ENCODE peak calls at places on chromosome 13, in five cellular contexts. E is activated CD8-positive, alpha-beta memory T cell treated with anti-CD3 and anti-CD28 coated beads for 24 hours; N is BE2C; X is A549; J is activated T-helper 1 cell treated with anti-CD3 and anti-CD28 coated beads, Interleukin-12 subunit alpha, Interleukin-12 subunit beta, Interleukin-2, Interleukin-4 antibody, amounts not matched to agents 30 ng/mL and 10 ng/mL and 1 ng/mL, durations not matched to agents 14 hours and 24 hours and 36 hours. F is an unnamed sample.

GRCh38 chr13:28012896-28013295 is 24.4 kb upstream of the URAD start:
- DNase-seq in J (no peak), N (no peak), E (no peak), X (no peak), F (no peak)

GRCh38 chr13:75800545-75800944 is 164.4 kb downstream of the LMO7 start:
- DNase-seq in E (no peak), N (no peak), J (no peak), X (peak), F (no peak)

GRCh38 chr13:99600318-99600717 is 99.0 kb downstream of the TM9SF2 start:
- DNase-seq in E (no peak), J (no peak), X (no peak), N (no peak), F (no peak)

GRCh38 chr13:24199016-24199415 is 38.5 kb downstream of the SPATA13 start:
- DNase-seq in J (no peak), X (no peak), N (no peak), E (no peak), F (no peak)

GRCh38 chr13:84951128-84951527 is 848.1 kb downstream of the SLITRK6 start:
- DNase-seq in N (no peak), E (no peak), J (no peak), X (no peak), F (no peak)

GRCh38 chr13:99698010-99698815 is 196.9 kb downstream of the TM9SF2 start:
- DNase-seq in J (no peak), E (no peak), X (no peak), N (no peak), F (no peak)

GRCh38 chr13:79457948-79458347 is 23.0 kb upstream of the NDFIP2 start:
- DNase-seq in J (no peak), X (no peak), E (no peak), N (no peak), F (no peak)

GRCh38 chr13:33497146-33497845 is 211.7 kb upstream of the STARD13 start:
- DNase-seq in X (no peak), E (no peak), J (no peak), N (no peak), F (no peak)

GRCh38 chr13:51212808-51213728 is 9.1 kb upstream of the FAM124A start:
- DNase-seq in E (no peak), N (no peak), X (no peak), J (no peak), F (no peak)

GRCh38 chr13:113033498-113033897 is 64.5 kb downstream of the MCF2L start:
- DNase-seq in X (no peak), N (no peak), J (no peak), E (no peak), F (no peak)

GRCh38 chr13:48236528-48237353 is 3.7 kb downstream of the ITM2B start:
- DNase-seq in J (no peak), N (no peak), X (no peak), E (no peak), F (peak)

GRCh38 chr13:101579291-101579802 is 126.9 kb downstream of the ITGBL1 start:
- DNase-seq in N (no peak), E (no peak), J (no peak), X (peak), F (no peak)

GRCh38 chr13:109785892-109786450 is 412 bp downstream of the IRS2 start:
- DNase-seq in E (no peak), J (peak), N (no peak), X (no peak), F (no peak)

GRCh38 chr13:102680842-102681725 is 13.8 kb downstream of the METTL21C start:
- DNase-seq in X (no peak), E (no peak), N (no peak), J (no peak), F (no peak)

GRCh38 chr13:49097374-49097773 is 121.7 kb downstream of the FNDC3A start:
- DNase-seq in N (peak), E (no peak), J (no peak), X (peak), F (no peak)

GRCh38 chr13:99991013-99991805 is 9.6 kb downstream of the ZIC2 start:
- DNase-seq in E (no peak), J (no peak), X (no peak), N (no peak), F (no peak)

GRCh38 chr13:43473437-43473836 is 313.3 kb downstream of the ENOX1 start:
- DNase-seq in E (no peak), X (no peak), N (peak), J (no peak), F (no peak)

GRCh38 chr13:112452380-112453206 is 76.4 kb downstream of the SPACA7 start:
- DNase-seq in J (no peak), E (no peak), N (no peak), X (no peak), F (no peak)

GRCh38 chr13:26213345-26213744 is 8.8 kb downstream of the RNF6 start:
- DNase-seq in N (no peak), J (no peak), E (no peak), X (no peak), F (no peak)

GRCh38 chr13:79986890-79987289 is 354.0 kb downstream of the SPRY2 start:
- DNase-seq in N (no peak), E (no peak), X (no peak), J (no peak), F (no peak)

GRCh38 chr13:110448230-110448629 is 113.3 kb downstream of the RAB20 start:
- DNase-seq in X (no peak), J (no peak), N (no peak), E (no peak), F (no peak)

GRCh38 chr13:44974056-44974798 is 15.0 kb downstream of the NUFIP1 start:
- DNase-seq in E (no peak), J (no peak), X (no peak), N (no peak), F (peak)

GRCh38 chr13:100298691-100299090 is 209.8 kb downstream of the PCCA start:
- DNase-seq in X (no peak), E (no peak), J (no peak), N (no peak), F (no peak)

GRCh38 chr13:34412295-34412694 is 529.8 kb upstream of the NBEA start:
- DNase-seq in X (no peak), E (no peak), N (no peak), J (no peak), F (no peak)

GRCh38 chr13:75650991-75651390 is 14.9 kb downstream of the LMO7 start:
- DNase-seq in J (no peak), X (no peak), E (no peak), N (no peak), F (no peak)

GRCh38 chr13:96020155-96020575 is 33.0 kb downstream of the UGGT2 start:
- DNase-seq in X (peak), J (no peak), N (peak), E (no peak), F (peak)

GRCh38 chr13:21557995-21558394 is 46.0 kb downstream of the MICU2 start:
- DNase-seq in E (no peak), J (no peak), X (peak), N (peak), F (peak)

GRCh38 chr13:62278271-62278670 is 862.6 kb upstream of the PCDH20 start:
- DNase-seq in E (no peak), N (no peak), X (no peak), J (no peak), F (no peak)

GRCh38 chr13:34155931-34156607 is 338.1 kb downstream of the RFC3 start:
- DNase-seq in X (peak), N (no peak), J (no peak), E (no peak), F (no peak)

GRCh38 chr13:106561551-106562170 is 6.3 kb downstream of the ARGLU1 start:
- DNase-seq in E (peak), J (peak), X (no peak), N (no peak), F (no peak)

GRCh38 chr13:40233731-40234195 is 432.7 kb downstream of the FOXO1 start:
- DNase-seq in X (no peak), J (no peak), N (no peak), E (no peak), F (no peak)

GRCh38 chr13:39786091-39786490 is 130.6 kb downstream of the COG6 start:
- DNase-seq in E (no peak), J (no peak), N (no peak), X (no peak), F (no peak)

GRCh38 chr13:98576215-98576945 is 527 bp downstream of the STK24 start:
- DNase-seq in X (peak), E (peak), N (peak), J (peak), F (no peak)

GRCh38 chr13:24039621-24040475 is 120.7 kb upstream of the SPATA13 start:
- DNase-seq in N (no peak), X (no peak), E (no peak), J (no peak), F (no peak)

GRCh38 chr13:85995788-85996418 is 196.7 kb upstream of the SLITRK6 start:
- DNase-seq in X (no peak), J (no peak), N (no peak), E (no peak), F (no peak)